ENCODE peak calls at places on chromosome 11, in eight cellular contexts. One of them, this sample, is unnamed.

GRCh38 chr11:116833491-116833815 is 3.7 kb downstream of the APOC3 start:
- DNase-seq in GM10248: no peak
- DNase-seq in fibroblast of villous mesenchyme: no peak
- DNase-seq in GM06990: no peak
- DNase-seq in activated naive CD4-positive, alpha-beta T cell treated with anti-CD3 and anti-CD28 coated beads, Interleukin-2, amount 50 U/mL, for 16 hours: no peak
- DNase-seq in CD8-positive, alpha-beta T cell: no peak
- DNase-seq in caudate nucleus: no peak
- DNase-seq in activated CD4-positive, CD25-positive, alpha-beta regulatory T cell: no peak
- DNase-seq in this sample: no peak

GRCh38 chr11:88341852-88342251 is 4.3 kb upstream of the CTSC start:
- DNase-seq in GM10248: no peak
- DNase-seq in fibroblast of villous mesenchyme: no peak
- DNase-seq in GM06990: no peak
- DNase-seq in activated naive CD4-positive, alpha-beta T cell treated with anti-CD3 and anti-CD28 coated beads, Interleukin-2, amount 50 U/mL, for 16 hours: no peak
- DNase-seq in CD8-positive, alpha-beta T cell: no peak
- DNase-seq in caudate nucleus: no peak
- DNase-seq in activated CD4-positive, CD25-positive, alpha-beta regulatory T cell: no peak
- DNase-seq in this sample: no peak

GRCh38 chr11:16097543-16097942 is 258.8 kb downstream of the SOX6 start:
- DNase-seq in GM10248: no peak
- DNase-seq in fibroblast of villous mesenchyme: no peak
- DNase-seq in GM06990: no peak
- DNase-seq in activated naive CD4-positive, alpha-beta T cell treated with anti-CD3 and anti-CD28 coated beads, Interleukin-2, amount 50 U/mL, for 16 hours: no peak
- DNase-seq in CD8-positive, alpha-beta T cell: no peak
- DNase-seq in caudate nucleus: no peak
- DNase-seq in activated CD4-positive, CD25-positive, alpha-beta regulatory T cell: no peak
- DNase-seq in this sample: no peak

GRCh38 chr11:81359476-81359875 is 1374.2 kb downstream of the FAM181B start:
- DNase-seq in GM10248: no peak
- DNase-seq in fibroblast of villous mesenchyme: no peak
- DNase-seq in GM06990: no peak
- DNase-seq in activated naive CD4-positive, alpha-beta T cell treated with anti-CD3 and anti-CD28 coated beads, Interleukin-2, amount 50 U/mL, for 16 hours: no peak
- DNase-seq in CD8-positive, alpha-beta T cell: no peak
- DNase-seq in caudate nucleus: no peak
- DNase-seq in activated CD4-positive, CD25-positive, alpha-beta regulatory T cell: no peak
- DNase-seq in this sample: no peak

GRCh38 chr11:57301711-57302423 is 22.9 kb downstream of the TNKS1BP1 start:
- DNase-seq in GM10248: no peak
- DNase-seq in fibroblast of villous mesenchyme: no peak
- DNase-seq in GM06990: no peak
- DNase-seq in activated naive CD4-positive, alpha-beta T cell treated with anti-CD3 and anti-CD28 coated beads, Interleukin-2, amount 50 U/mL, for 16 hours: no peak
- DNase-seq in CD8-positive, alpha-beta T cell: no peak
- DNase-seq in caudate nucleus: no peak
- DNase-seq in activated CD4-positive, CD25-positive, alpha-beta regulatory T cell: no peak
- DNase-seq in this sample: no peak

GRCh38 chr11:72349616-72350218 is 84.6 kb downstream of the CLPB start:
- DNase-seq in GM10248: no peak
- DNase-seq in fibroblast of villous mesenchyme: no peak
- DNase-seq in GM06990: no peak
- DNase-seq in activated naive CD4-positive, alpha-beta T cell treated with anti-CD3 and anti-CD28 coated beads, Interleukin-2, amount 50 U/mL, for 16 hours: no peak
- DNase-seq in CD8-positive, alpha-beta T cell: no peak
- DNase-seq in caudate nucleus: no peak
- DNase-seq in activated CD4-positive, CD25-positive, alpha-beta regulatory T cell: no peak
- DNase-seq in this sample: no peak

GRCh38 chr11:106986261-106986660 is 32.0 kb downstream of the GUCY1A2 start:
- DNase-seq in GM10248: no peak
- DNase-seq in fibroblast of villous mesenchyme: peak
- DNase-seq in GM06990: no peak
- DNase-seq in activated naive CD4-positive, alpha-beta T cell treated with anti-CD3 and anti-CD28 coated beads, Interleukin-2, amount 50 U/mL, for 16 hours: no peak
- DNase-seq in CD8-positive, alpha-beta T cell: no peak
- DNase-seq in caudate nucleus: no peak
- DNase-seq in activated CD4-positive, CD25-positive, alpha-beta regulatory T cell: no peak
- DNase-seq in this sample: no peak

GRCh38 chr11:70226967-70227366 is 23.9 kb downstream of the FADD start:
- DNase-seq in GM10248: no peak
- DNase-seq in fibroblast of villous mesenchyme: no peak
- DNase-seq in GM06990: no peak
- DNase-seq in activated naive CD4-positive, alpha-beta T cell treated with anti-CD3 and anti-CD28 coated beads, Interleukin-2, amount 50 U/mL, for 16 hours: no peak
- DNase-seq in CD8-positive, alpha-beta T cell: no peak
- DNase-seq in caudate nucleus: no peak
- DNase-seq in activated CD4-positive, CD25-positive, alpha-beta regulatory T cell: no peak
- DNase-seq in this sample: no peak

GRCh38 chr11:125199915-125200314 is 35.4 kb downstream of the PKNOX2 start:
- DNase-seq in GM10248: no peak
- DNase-seq in fibroblast of villous mesenchyme: no peak
- DNase-seq in GM06990: no peak
- DNase-seq in activated naive CD4-positive, alpha-beta T cell treated with anti-CD3 and anti-CD28 coated beads, Interleukin-2, amount 50 U/mL, for 16 hours: no peak
- DNase-seq in CD8-positive, alpha-beta T cell: no peak
- DNase-seq in caudate nucleus: no peak
- DNase-seq in activated CD4-positive, CD25-positive, alpha-beta regulatory T cell: no peak
- DNase-seq in this sample: no peak

GRCh38 chr11:29333993-29334780 is 682.6 kb downstream of the KCNA4 start:
- DNase-seq in GM10248: peak
- DNase-seq in fibroblast of villous mesenchyme: peak
- DNase-seq in GM06990: no peak
- DNase-seq in activated naive CD4-positive, alpha-beta T cell treated with anti-CD3 and anti-CD28 coated beads, Interleukin-2, amount 50 U/mL, for 16 hours: no peak
- DNase-seq in CD8-positive, alpha-beta T cell: no peak
- DNase-seq in caudate nucleus: no peak
- DNase-seq in activated CD4-positive, CD25-positive, alpha-beta regulatory T cell: no peak
- DNase-seq in this sample: no peak

GRCh38 chr11:132486060-132486459 is 1046.2 kb downstream of the OPCML start:
- DNase-seq in GM10248: no peak
- DNase-seq in fibroblast of villous mesenchyme: no peak
- DNase-seq in GM06990: no peak
- DNase-seq in activated naive CD4-positive, alpha-beta T cell treated with anti-CD3 and anti-CD28 coated beads, Interleukin-2, amount 50 U/mL, for 16 hours: no peak
- DNase-seq in CD8-positive, alpha-beta T cell: no peak
- DNase-seq in caudate nucleus: no peak
- DNase-seq in activated CD4-positive, CD25-positive, alpha-beta regulatory T cell: no peak
- DNase-seq in this sample: no peak

GRCh38 chr11:96204721-96205459 is 138.1 kb downstream of the MAML2 start:
- DNase-seq in GM10248: no peak
- DNase-seq in fibroblast of villous mesenchyme: no peak
- DNase-seq in GM06990: no peak
- DNase-seq in activated naive CD4-positive, alpha-beta T cell treated with anti-CD3 and anti-CD28 coated beads, Interleukin-2, amount 50 U/mL, for 16 hours: peak
- DNase-seq in CD8-positive, alpha-beta T cell: no peak
- DNase-seq in caudate nucleus: no peak
- DNase-seq in activated CD4-positive, CD25-positive, alpha-beta regulatory T cell: no peak
- DNase-seq in this sample: no peak

GRCh38 chr11:61778920-61779650 is 13.3 kb downstream of the TMEM258 start:
- DNase-seq in GM10248: no peak
- DNase-seq in fibroblast of villous mesenchyme: no peak
- DNase-seq in GM06990: no peak
- DNase-seq in activated naive CD4-positive, alpha-beta T cell treated with anti-CD3 and anti-CD28 coated beads, Interleukin-2, amount 50 U/mL, for 16 hours: no peak
- DNase-seq in CD8-positive, alpha-beta T cell: no peak
- DNase-seq in caudate nucleus: no peak
- DNase-seq in activated CD4-positive, CD25-positive, alpha-beta regulatory T cell: no peak
- DNase-seq in this sample: no peak

GRCh38 chr11:1298695-1299492 is 10.5 kb downstream of the TOLLIP start:
- DNase-seq in GM10248: no peak
- DNase-seq in fibroblast of villous mesenchyme: peak
- DNase-seq in GM06990: no peak
- DNase-seq in activated naive CD4-positive, alpha-beta T cell treated with anti-CD3 and anti-CD28 coated beads, Interleukin-2, amount 50 U/mL, for 16 hours: no peak
- DNase-seq in CD8-positive, alpha-beta T cell: no peak
- DNase-seq in caudate nucleus: no peak
- DNase-seq in activated CD4-positive, CD25-positive, alpha-beta regulatory T cell: no peak
- DNase-seq in this sample: peak

GRCh38 chr11:64649304-64649703 is 58.3 kb downstream of the SLC22A12 start:
- DNase-seq in GM10248: no peak
- DNase-seq in fibroblast of villous mesenchyme: peak
- DNase-seq in GM06990: no peak
- DNase-seq in activated naive CD4-positive, alpha-beta T cell treated with anti-CD3 and anti-CD28 coated beads, Interleukin-2, amount 50 U/mL, for 16 hours: no peak
- DNase-seq in CD8-positive, alpha-beta T cell: no peak
- DNase-seq in caudate nucleus: no peak
- DNase-seq in activated CD4-positive, CD25-positive, alpha-beta regulatory T cell: no peak
- DNase-seq in this sample: no peak

GRCh38 chr11:134997652-134998320 is 585.7 kb upstream of the B3GAT1 start:
- DNase-seq in GM10248: no peak
- DNase-seq in fibroblast of villous mesenchyme: no peak
- DNase-seq in GM06990: no peak
- DNase-seq in activated naive CD4-positive, alpha-beta T cell treated with anti-CD3 and anti-CD28 coated beads, Interleukin-2, amount 50 U/mL, for 16 hours: no peak
- DNase-seq in CD8-positive, alpha-beta T cell: no peak
- DNase-seq in caudate nucleus: no peak
- DNase-seq in activated CD4-positive, CD25-positive, alpha-beta regulatory T cell: no peak
- DNase-seq in this sample: no peak

GRCh38 chr11:130772266-130773227 is 143.7 kb downstream of the SNX19 start:
- DNase-seq in GM10248: no peak
- DNase-seq in fibroblast of villous mesenchyme: peak
- DNase-seq in GM06990: no peak
- DNase-seq in activated naive CD4-positive, alpha-beta T cell treated with anti-CD3 and anti-CD28 coated beads, Interleukin-2, amount 50 U/mL, for 16 hours: no peak
- DNase-seq in CD8-positive, alpha-beta T cell: no peak
- DNase-seq in caudate nucleus: no peak
- DNase-seq in activated CD4-positive, CD25-positive, alpha-beta regulatory T cell: no peak
- DNase-seq in this sample: no peak

GRCh38 chr11:115527534-115528125 is 23.4 kb upstream of the CADM1 start:
- DNase-seq in GM10248: no peak
- DNase-seq in fibroblast of villous mesenchyme: no peak
- DNase-seq in GM06990: no peak
- DNase-seq in activated naive CD4-positive, alpha-beta T cell treated with anti-CD3 and anti-CD28 coated beads, Interleukin-2, amount 50 U/mL, for 16 hours: no peak
- DNase-seq in CD8-positive, alpha-beta T cell: no peak
- DNase-seq in caudate nucleus: no peak
- DNase-seq in activated CD4-positive, CD25-positive, alpha-beta regulatory T cell: no peak
- DNase-seq in this sample: no peak

GRCh38 chr11:123478352-123478986 is 48.4 kb downstream of the GRAMD1B start:
- DNase-seq in GM10248: peak
- DNase-seq in fibroblast of villous mesenchyme: peak
- DNase-seq in GM06990: peak
- DNase-seq in activated naive CD4-positive, alpha-beta T cell treated with anti-CD3 and anti-CD28 coated beads, Interleukin-2, amount 50 U/mL, for 16 hours: no peak
- DNase-seq in CD8-positive, alpha-beta T cell: no peak
- DNase-seq in caudate nucleus: no peak
- DNase-seq in activated CD4-positive, CD25-positive, alpha-beta regulatory T cell: no peak
- DNase-seq in this sample: peak

GRCh38 chr11:65116370-65117205 is 913 bp downstream of the ZNHIT2 start:
- DNase-seq in GM10248: no peak
- DNase-seq in fibroblast of villous mesenchyme: peak
- DNase-seq in GM06990: peak
- DNase-seq in activated naive CD4-positive, alpha-beta T cell treated with anti-CD3 and anti-CD28 coated beads, Interleukin-2, amount 50 U/mL, for 16 hours: peak
- DNase-seq in CD8-positive, alpha-beta T cell: peak
- DNase-seq in caudate nucleus: no peak
- DNase-seq in activated CD4-positive, CD25-positive, alpha-beta regulatory T cell: peak
- DNase-seq in this sample: no peak

GRCh38 chr11:1863352-1864215 is 10.7 kb downstream of the LSP1 start:
- DNase-seq in GM10248: no peak
- DNase-seq in fibroblast of villous mesenchyme: peak
- DNase-seq in GM06990: no peak
- DNase-seq in activated naive CD4-positive, alpha-beta T cell treated with anti-CD3 and anti-CD28 coated beads, Interleukin-2, amount 50 U/mL, for 16 hours: no peak
- DNase-seq in CD8-positive, alpha-beta T cell: no peak
- DNase-seq in caudate nucleus: no peak
- DNase-seq in activated CD4-positive, CD25-positive, alpha-beta regulatory T cell: no peak
- DNase-seq in this sample: peak

GRCh38 chr11:21446939-21447590 is 745.8 kb upstream of the ANO5 start:
- DNase-seq in GM10248: no peak
- DNase-seq in fibroblast of villous mesenchyme: no peak
- DNase-seq in GM06990: no peak
- DNase-seq in activated naive CD4-positive, alpha-beta T cell treated with anti-CD3 and anti-CD28 coated beads, Interleukin-2, amount 50 U/mL, for 16 hours: no peak
- DNase-seq in CD8-positive, alpha-beta T cell: no peak
- DNase-seq in caudate nucleus: no peak
- DNase-seq in activated CD4-positive, CD25-positive, alpha-beta regulatory T cell: no peak
- DNase-seq in this sample: no peak

GRCh38 chr11:58771458-58771855 is 39.7 kb upstream of the GLYAT start:
- DNase-seq in GM10248: no peak
- DNase-seq in fibroblast of villous mesenchyme: no peak
- DNase-seq in GM06990: no peak
- DNase-seq in activated naive CD4-positive, alpha-beta T cell treated with anti-CD3 and anti-CD28 coated beads, Interleukin-2, amount 50 U/mL, for 16 hours: no peak
- DNase-seq in CD8-positive, alpha-beta T cell: no peak
- DNase-seq in caudate nucleus: no peak
- DNase-seq in activated CD4-positive, CD25-positive, alpha-beta regulatory T cell: no peak
- DNase-seq in this sample: no peak

GRCh38 chr11:133639408-133639807 is 107.1 kb upstream of the OPCML start:
- DNase-seq in GM10248: no peak
- DNase-seq in fibroblast of villous mesenchyme: no peak
- DNase-seq in GM06990: no peak
- DNase-seq in activated naive CD4-positive, alpha-beta T cell treated with anti-CD3 and anti-CD28 coated beads, Interleukin-2, amount 50 U/mL, for 16 hours: no peak
- DNase-seq in CD8-positive, alpha-beta T cell: no peak
- DNase-seq in caudate nucleus: no peak
- DNase-seq in activated CD4-positive, CD25-positive, alpha-beta regulatory T cell: no peak
- DNase-seq in this sample: no peak

GRCh38 chr11:44731685-44732411 is 5.1 kb downstream of the TSPAN18 start:
- DNase-seq in GM10248: no peak
- DNase-seq in fibroblast of villous mesenchyme: no peak
- DNase-seq in GM06990: no peak
- DNase-seq in activated naive CD4-positive, alpha-beta T cell treated with anti-CD3 and anti-CD28 coated beads, Interleukin-2, amount 50 U/mL, for 16 hours: no peak
- DNase-seq in CD8-positive, alpha-beta T cell: no peak
- DNase-seq in caudate nucleus: no peak
- DNase-seq in activated CD4-positive, CD25-positive, alpha-beta regulatory T cell: no peak
- DNase-seq in this sample: no peak